ENCODE peak calls at places on chromosomes 1 and 21, in four cellular contexts. E is fibroblast of lung, D is stomach, J is uterus. H is an unnamed sample.

GRCh38 chr21:16239659-16240265 is 510.0 kb downstream of the USP25 start:
- DNase-seq in E (no peak), D (no peak), J (no peak), H (no peak)

GRCh38 chr1:178417858-178418257 is 78.9 kb downstream of the CLEC20A start:
- DNase-seq in E (peak; percentile 93), D (no peak), J (no peak), H (peak; percentile 91)

GRCh38 chr1:21594935-21595897 is 73.9 kb downstream of the RAP1GAP start:
- DNase-seq in E (peak; percentile 47), D (peak; percentile 71), J (no peak), H (peak; percentile 19)

GRCh38 chr1:43625063-43625780 is 24.7 kb upstream of the KDM4A start:
- DNase-seq in E (no peak), D (no peak), J (no peak), H (no peak)

GRCh38 chr21:36135391-36136094 is 664 bp downstream of the CBR3 start:
- DNase-seq in E (peak; percentile 80), D (peak; percentile 55), J (peak; percentile 72), H (peak; percentile 76)

GRCh38 chr21:30408782-30409494 is 13.1 kb downstream of the KRTAP13-1 start:
- DNase-seq in E (peak; percentile 5), D (peak; percentile 66), J (no peak), H (peak; percentile 52)

GRCh38 chr1:221159608-221160007 is 280.4 kb downstream of the HLX start:
- DNase-seq in E (no peak), D (no peak), J (no peak), H (no peak)

GRCh38 chr1:46303872-46304326 is 401 bp downstream of the UQCRH start:
- DNase-seq in E (no peak), D (no peak), J (no peak), H (no peak)

GRCh38 chr1:236979149-236979890 is 24.9 kb downstream of the MT1HL1 start:
- DNase-seq in E (no peak), D (no peak), J (no peak), H (no peak)

GRCh38 chr1:179311149-179311700 is 17.6 kb downstream of the SOAT1 start:
- DNase-seq in E (no peak), D (no peak), J (no peak), H (no peak)

GRCh38 chr1:209387969-209388329 is 195.6 kb upstream of the CAMK1G start:
- DNase-seq in E (no peak), D (no peak), J (no peak), H (peak; percentile 71)

GRCh38 chr1:117780981-117781475 is 148.4 kb downstream of the GDAP2 start:
- DNase-seq in E (peak; percentile 60), D (no peak), J (peak; percentile 67), H (peak; percentile 42)

GRCh38 chr1:232445361-232446106 is 184.4 kb downstream of the SIPA1L2 start:
- DNase-seq in E (no peak), D (no peak), J (no peak), H (no peak)

GRCh38 chr1:174916846-174917245 is 82.9 kb upstream of the CACYBP start:
- DNase-seq in E (no peak), D (no peak), J (no peak), H (no peak)

GRCh38 chr1:38114231-38114630 is 67.6 kb upstream of the POU3F1 start:
- DNase-seq in E (no peak), D (peak; percentile 30), J (no peak), H (no peak)

GRCh38 chr1:156319664-156320063 is 18.4 kb downstream of the CCT3 start:
- DNase-seq in E (peak; percentile 58), D (no peak), J (no peak), H (peak; percentile 54)

GRCh38 chr1:185350027-185350442 is 33.0 kb upstream of the IVNS1ABP start:
- DNase-seq in E (no peak), D (no peak), J (no peak), H (no peak)

GRCh38 chr1:42684139-42684538 is 1.9 kb downstream of the YBX1 start:
- DNase-seq in E (peak; percentile 11), D (no peak), J (no peak), H (no peak)

GRCh38 chr1:204286841-204287387 is 72.8 kb downstream of the PLEKHA6 start:
- DNase-seq in E (no peak), D (peak; percentile 85), J (no peak), H (no peak)

GRCh38 chr1:89311757-89312156 is 39.1 kb upstream of the GBP5 start:
- DNase-seq in E (no peak), D (no peak), J (no peak), H (no peak)

GRCh38 chr1:215992620-215993019 is 425.5 kb downstream of the KCTD3 start:
- DNase-seq in E (peak; percentile 51), D (no peak), J (no peak), H (no peak)

GRCh38 chr1:110209715-110210603 is at the start of gene KCNC4:
- DNase-seq in E (peak; percentile 85), D (peak; percentile 88), J (peak; percentile 87), H (peak; percentile 91)

GRCh38 chr1:21553116-21553926 is 44.1 kb downstream of the ALPL start:
- DNase-seq in E (peak; percentile 74), D (no peak), J (no peak), H (peak; percentile 71)

GRCh38 chr1:187631381-187631675 is 802.6 kb downstream of the PLA2G4A start:
- DNase-seq in E (no peak), D (no peak), J (no peak), H (no peak)

GRCh38 chr1:229363723-229364122 is 20.9 kb upstream of the CCSAP start:
- DNase-seq in E (no peak), D (no peak), J (no peak), H (no peak)

GRCh38 chr1:161941726-161942125 is 81.9 kb downstream of the OLFML2B start:
- DNase-seq in E (no peak), D (no peak), J (no peak), H (no peak)
- H3K4me3 ChIP-seq in E (no peak overlapping the region), D (no peak overlapping the region), J (no peak overlapping the region), H (no peak overlapping the region)

GRCh38 chr1:162365284-162366041 is 11.2 kb downstream of the SPATA46 start:
- DNase-seq in E (no peak), D (no peak), J (no peak), H (no peak)
- TF ChIP-seq CTCF in E (no peak), D (no peak), J (no peak), H (no peak)

DNA sequence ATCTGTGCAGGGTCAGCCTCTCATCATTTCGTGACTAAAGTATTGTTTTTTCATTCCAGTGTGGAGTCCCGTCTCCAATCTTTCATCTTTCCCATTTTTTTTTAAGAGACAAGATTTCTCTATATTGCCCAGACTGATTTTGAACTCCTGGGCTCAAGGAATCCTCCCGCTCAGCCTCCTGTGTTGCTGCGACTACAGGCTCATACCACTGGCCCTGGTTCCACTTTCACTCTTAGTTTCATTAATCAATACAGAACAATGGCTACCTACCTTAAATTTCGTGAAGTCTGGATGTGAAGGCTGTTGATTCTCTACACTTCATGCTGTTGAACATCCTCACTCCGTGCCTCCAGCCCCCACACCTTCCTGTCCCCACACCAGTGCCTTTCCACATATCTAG is 97.7 kb upstream of the GREM2 start:
- DNase-seq in E (no peak), D (no peak), J (no peak), H (no peak)
- H3K4me3 ChIP-seq in E (no peak overlapping the region), D (no peak overlapping the region), J (no peak overlapping the region), H (no peak overlapping the region)

DNA sequence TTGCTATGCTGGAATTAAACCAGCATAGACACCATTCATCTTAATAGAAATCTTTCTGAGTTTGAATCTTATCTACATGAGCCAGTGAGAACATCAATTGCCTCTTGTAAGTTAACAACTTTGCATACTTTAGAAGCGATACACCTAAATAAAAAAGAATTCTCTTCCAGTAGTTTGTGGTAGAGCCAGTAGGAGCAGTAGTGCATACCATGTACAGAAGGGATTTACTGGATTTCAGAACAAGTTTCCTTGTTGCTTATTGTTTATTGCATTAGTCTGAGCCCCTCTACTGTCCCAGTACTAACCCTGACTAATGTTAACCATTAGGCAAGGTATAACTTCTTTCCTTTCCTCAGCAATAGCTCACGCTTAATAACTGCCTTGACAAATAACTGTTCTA is 313.2 kb downstream of the TGFB2 start:
- DNase-seq in E (no peak), D (no peak), J (no peak), H (no peak)
- TF ChIP-seq CTCF in E (peak; percentile 15), D (no peak), J (no peak), H (no peak)

GRCh38 chr21:45979651-45980050 is 1.9 kb upstream of the COL6A1 start:
- DNase-seq in E (no peak), D (no peak), J (no peak), H (no peak)

GRCh38 chr21:45981154-45981606 is 390 bp upstream of the COL6A1 start:
- DNase-seq in E (peak; percentile 92), D (peak; percentile 64), J (peak; percentile 87), H (peak; percentile 88)

GRCh38 chr21:45980271-45980670 is 1.3 kb upstream of the COL6A1 start:
- DNase-seq in E (no peak), D (no peak), J (no peak), H (peak; percentile 6)

GRCh38 chr21:45981641-45982255 is at the start of gene COL6A1:
- DNase-seq in E (no peak), D (peak; percentile 59), J (peak; percentile 75), H (peak; percentile 71)

GRCh38 chr21:45980697-45981096 is 873 bp upstream of the COL6A1 start:
- DNase-seq in E (no peak), D (no peak), J (no peak), H (no peak)
- H3K4me3 ChIP-seq in E (peak overlapping the region; percentile 57), D (peak overlapping the region; percentile 71), J (peak overlapping the region; percentile 32), H (peak overlapping the region; percentile 48)

GRCh38 chr1:101943237-101943636 is 53.5 kb downstream of the OLFM3 start:
- DNase-seq in E (no peak), D (no peak), J (no peak), H (no peak)

DNA sequence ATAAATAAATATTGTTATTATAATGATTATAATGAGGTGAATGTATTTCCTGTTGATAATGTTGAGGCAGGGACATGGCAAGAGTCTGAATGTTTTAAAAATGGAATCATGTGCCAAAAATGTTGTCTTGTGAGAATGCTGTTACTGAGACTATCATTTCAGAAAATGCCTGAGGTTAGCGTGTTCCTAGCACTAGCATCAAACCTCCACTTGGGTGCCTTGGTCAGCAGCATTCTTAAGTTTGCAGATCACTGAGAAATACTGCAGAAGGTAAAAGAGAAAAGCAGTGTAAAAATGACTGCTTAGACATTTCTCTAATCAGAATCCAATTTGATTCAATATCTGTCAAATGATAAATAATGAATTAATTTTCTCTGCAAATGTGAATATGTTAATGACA is 50.8 kb downstream of the OLFM3 start:
- DNase-seq in E (no peak), D (no peak), J (no peak), H (no peak)
- TF ChIP-seq CTCF in E (no peak), D (no peak), J (no peak), H (no peak)

DNA sequence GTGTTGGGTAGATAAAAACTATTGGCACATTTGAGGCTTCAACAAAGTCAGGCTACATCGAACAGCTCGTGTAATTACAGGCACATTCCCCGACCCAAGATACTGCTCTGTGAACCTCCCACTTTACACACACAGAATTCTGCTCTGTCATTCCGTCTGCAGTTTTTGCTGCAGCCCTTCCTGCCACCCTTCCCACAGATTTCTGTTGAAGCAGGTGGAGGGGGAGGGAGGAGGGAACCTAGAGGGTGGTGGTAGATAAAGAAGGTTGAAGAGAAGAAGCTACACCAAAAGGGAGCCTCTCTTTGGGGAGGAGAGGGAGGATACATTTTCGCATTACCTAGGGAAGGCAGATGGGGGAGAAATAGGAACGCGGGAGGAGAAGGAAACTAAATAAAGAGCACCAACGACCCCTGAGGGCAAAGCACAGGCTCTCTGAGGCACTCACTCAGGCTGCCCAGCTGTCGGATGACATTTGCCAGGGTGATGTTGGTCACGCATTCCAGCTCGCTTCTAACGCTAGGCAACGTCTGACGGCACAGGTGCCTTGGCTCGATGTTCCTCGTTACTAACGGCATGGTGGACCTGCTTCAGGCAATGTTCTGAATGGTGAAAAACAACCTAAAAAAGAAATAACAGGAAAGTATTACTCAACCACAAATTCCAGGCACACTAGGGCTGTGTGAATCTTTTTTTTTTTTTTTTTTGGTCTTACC is 36.0 kb downstream of the GPR3 start:
- DNase-seq in E (no peak), D (no peak), J (no peak), H (peak; percentile 28)
- H3K4me3 ChIP-seq in E (no peak overlapping the region), D (peak overlapping the region; percentile 13), J (no peak overlapping the region), H (no peak overlapping the region)